ENCODE peak calls at places on chromosomes 12 and 14, in four cellular contexts. X, U, K and T are unnamed samples.

GRCh38 chr14:103624860-103625259 is 4.2 kb upstream of the KLC1 start:
- DNase-seq in K (peak; percentile 73), U (no peak), X (peak; percentile 83), T (peak; percentile 93)

GRCh38 chr12:111715242-111715641 is 29.4 kb downstream of the ACAD10 start:
- DNase-seq in K (no peak), U (no peak), X (no peak), T (no peak)

GRCh38 chr12:851343-851742 is 98.2 kb downstream of the RAD52 start:
- DNase-seq in X (peak; percentile 81), U (no peak), K (peak; percentile 25), T (no peak)

GRCh38 chr14:90695997-90696681 is 120.1 kb downstream of the TTC7B start:
- DNase-seq in K (no peak), X (no peak), U (no peak), T (no peak)

GRCh38 chr14:97866664-97867063 is 1069.5 kb downstream of the VRK1 start:
- DNase-seq in K (no peak), U (no peak), X (no peak), T (no peak)

GRCh38 chr12:70393787-70394519 is 27.9 kb downstream of the KCNMB4 start:
- DNase-seq in X (peak; percentile 22), U (no peak), K (peak; percentile 73), T (no peak)

GRCh38 chr14:23539209-23539866 is 12.2 kb downstream of the ZFHX2 start:
- DNase-seq in X (peak; percentile 39), K (peak; percentile 49), U (peak; percentile 27), T (peak; percentile 15)

GRCh38 chr12:82479511-82479910 is 121.2 kb downstream of the METTL25 start:
- DNase-seq in U (no peak), K (peak; percentile 49), X (peak; percentile 52), T (no peak)

GRCh38 chr12:22529281-22530060 is 14.9 kb downstream of the C2CD5 start:
- DNase-seq in U (peak; percentile 57), K (peak; percentile 73), X (peak; percentile 22), T (peak; percentile 53)

GRCh38 chr14:67131691-67132090 is 57.5 kb upstream of the GARIN2 start:
- DNase-seq in X (no peak), U (no peak), K (no peak), T (no peak)

GRCh38 chr12:19462441-19462840 is 23.1 kb downstream of the AEBP2 start:
- DNase-seq in K (peak; percentile 58), X (no peak), U (no peak), T (no peak)

GRCh38 chr12:75890141-75890540 is 141.4 kb downstream of the PHLDA1 start:
- DNase-seq in K (peak; percentile 71), X (peak; percentile 64), U (no peak), T (peak; percentile 44)

GRCh38 chr12:124174949-124175348 is 119.9 kb upstream of the RFLNA start:
- DNase-seq in X (no peak), K (no peak), U (no peak), T (no peak)

GRCh38 chr12:11749943-11750690 is 100.6 kb downstream of the ETV6 start:
- DNase-seq in U (no peak), X (no peak), K (no peak), T (no peak)
- H3K4me3 ChIP-seq in U (no peak overlapping the region), X (no peak overlapping the region), K (no peak overlapping the region), T (no peak overlapping the region)

DNA sequence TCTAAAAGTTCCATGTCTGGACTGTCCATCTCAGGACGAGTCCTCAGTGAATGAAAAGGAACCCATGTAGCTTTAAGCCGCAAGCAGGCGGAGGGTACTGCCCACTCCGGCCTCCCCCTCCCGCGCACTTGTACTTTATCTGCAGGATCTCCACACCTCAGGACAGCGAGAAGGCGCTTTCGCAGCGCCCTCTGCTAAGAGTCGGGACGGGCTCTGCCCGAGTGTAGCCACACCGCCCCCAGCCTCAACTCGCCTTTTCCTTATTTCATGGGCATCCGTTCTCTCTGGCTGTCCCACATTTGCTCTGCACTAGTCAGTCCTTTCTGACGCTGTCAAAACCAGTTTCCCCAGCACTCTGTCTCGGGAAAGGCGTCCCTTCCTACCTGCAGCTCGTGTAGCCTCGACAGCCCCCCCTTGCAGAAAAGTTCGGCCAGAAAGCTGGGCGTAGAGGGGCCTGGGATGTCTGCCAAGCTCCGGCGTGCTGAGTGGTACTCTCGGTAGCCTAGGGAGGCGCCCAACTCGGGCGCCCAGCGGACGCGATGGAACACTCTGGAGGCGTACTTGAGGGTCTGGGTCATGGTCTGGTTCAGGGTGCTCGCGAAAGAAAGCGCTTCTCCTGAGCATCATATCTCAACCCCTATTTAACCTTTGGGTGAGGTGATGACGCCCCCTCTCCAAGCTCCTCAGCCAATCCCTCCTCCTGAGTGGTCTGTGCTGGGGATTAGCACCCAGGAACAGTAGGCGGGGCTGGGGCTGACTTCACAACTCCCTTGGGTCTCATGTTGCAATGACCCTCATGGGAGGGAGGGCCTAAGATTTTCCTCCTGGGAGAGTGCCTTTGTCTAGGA is at the start of gene CYP27B1:
- DNase-seq in K (peak; percentile 53), X (peak; percentile 16), U (no peak), T (no peak)
- H3K4me3 ChIP-seq in K (peak within 1 kb of the TSS; percentile 29), X (peak within 1 kb of the TSS; percentile 40), U (peak within 1 kb of the TSS; percentile 70), T (no peak within 1 kb of the TSS)

DNA sequence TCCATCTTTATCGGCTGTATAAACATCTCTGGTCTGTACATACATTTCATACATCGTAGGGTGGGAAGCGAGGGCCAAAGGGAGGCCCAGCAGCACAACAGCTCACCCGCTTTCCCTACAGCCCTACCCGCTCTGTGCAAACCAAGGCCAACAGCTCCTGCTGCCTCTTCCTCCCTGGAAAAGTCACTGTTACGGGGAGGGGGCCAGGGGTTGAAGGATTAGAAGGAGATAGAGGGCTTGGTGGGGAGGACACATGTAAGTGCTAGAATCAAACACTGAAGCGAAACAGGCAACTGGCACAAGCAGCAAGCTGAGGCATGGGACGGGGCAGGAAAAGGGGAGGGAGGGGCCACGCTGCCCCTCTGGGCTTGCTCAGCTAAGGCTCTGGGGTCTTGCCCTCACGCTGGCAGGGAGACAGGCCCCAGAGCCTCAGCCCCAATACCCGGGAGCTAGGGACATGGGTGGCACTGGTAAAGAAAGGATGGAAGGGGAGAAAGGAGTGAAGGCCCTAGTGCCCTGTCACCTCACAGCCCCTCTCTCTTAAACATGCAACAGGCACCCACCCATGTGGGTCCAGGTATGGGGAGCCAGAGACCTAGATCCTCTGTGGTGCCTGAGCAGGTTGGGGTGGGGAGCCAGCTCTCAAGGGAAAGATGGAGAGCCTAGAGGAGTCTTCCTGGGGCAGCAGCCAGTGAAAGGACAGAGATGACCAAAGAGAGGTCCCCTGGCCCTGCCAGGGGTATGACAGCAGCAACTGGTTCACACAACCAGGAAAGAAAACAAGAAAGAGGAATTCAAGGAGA is 14.4 kb downstream of the SPRYD3 start:
- DNase-seq in K (no peak), U (no peak), X (no peak), T (no peak)
- H3K4me3 ChIP-seq in K (no peak overlapping the region), U (no peak overlapping the region), X (no peak overlapping the region), T (no peak overlapping the region)

GRCh38 chr12:89353823-89354629 is 1.7 kb upstream of the DUSP6 start:
- DNase-seq in U (peak; percentile 55), X (peak; percentile 56), K (peak; percentile 63), T (peak; percentile 85)

GRCh38 chr12:89355243-89356068 is 3.2 kb upstream of the DUSP6 start:
- DNase-seq in X (no peak), U (no peak), K (no peak), T (no peak)

GRCh38 chr12:89357297-89357730 is 5.0 kb upstream of the DUSP6 start:
- DNase-seq in K (no peak), X (no peak), U (no peak), T (no peak)

GRCh38 chr12:89354630-89354931 is 2.3 kb upstream of the DUSP6 start:
- DNase-seq in U (no peak), K (no peak), X (no peak), T (no peak)

DNA sequence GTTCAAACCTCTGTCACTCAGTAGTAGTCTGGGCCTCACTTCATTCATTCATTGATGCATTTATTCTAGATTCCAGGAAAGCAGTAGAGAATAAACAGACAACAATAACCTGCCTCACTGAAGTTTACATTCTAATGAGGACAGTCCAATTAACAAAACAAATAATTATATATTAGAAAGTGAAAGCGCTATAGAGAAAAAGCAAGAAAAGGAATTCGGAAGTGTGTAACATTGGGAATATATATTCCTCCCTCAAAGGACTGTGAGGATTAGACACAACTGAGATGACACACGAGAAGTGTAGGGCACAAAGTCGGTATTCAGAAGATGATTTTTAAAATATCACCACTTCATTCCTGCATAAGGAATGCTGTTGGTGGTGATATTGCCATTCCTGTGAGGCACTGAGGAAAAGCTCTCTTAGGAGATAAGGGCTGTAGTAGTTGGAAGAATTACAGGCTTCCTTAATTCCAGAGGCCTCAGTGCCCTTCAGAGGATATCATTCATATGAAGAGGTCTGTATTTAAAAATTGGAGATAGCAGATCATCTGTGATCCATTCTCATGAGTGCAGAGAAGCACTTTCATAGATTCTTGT is 3.9 kb upstream of the DUSP6 start:
- DNase-seq in X (no peak), U (no peak), K (no peak), T (no peak)
- H3K4me3 ChIP-seq in X (no peak overlapping the region), U (no peak overlapping the region), K (no peak overlapping the region), T (no peak overlapping the region)

GRCh38 chr12:25977047-25977446 is 18.6 kb downstream of the RASSF8 start:
- DNase-seq in U (no peak), K (peak; percentile 93), X (peak; percentile 87), T (peak; percentile 82)

GRCh38 chr12:25981597-25981996 is 23.1 kb downstream of the RASSF8 start:
- DNase-seq in U (no peak), X (no peak), K (no peak), T (no peak)

GRCh38 chr12:25980035-25980434 is 21.6 kb downstream of the RASSF8 start:
- DNase-seq in U (no peak), K (no peak), X (no peak), T (no peak)

GRCh38 chr12:25979563-25979962 is 21.1 kb downstream of the RASSF8 start:
- DNase-seq in U (no peak), X (peak; percentile 37), K (peak; percentile 29), T (no peak)

GRCh38 chr12:25979059-25979458 is 20.6 kb downstream of the RASSF8 start:
- DNase-seq in K (no peak), U (no peak), X (peak; percentile 46), T (no peak)
- H3K4me3 ChIP-seq in K (no peak overlapping the region), U (no peak overlapping the region), X (no peak overlapping the region), T (no peak overlapping the region)

GRCh38 chr12:27709212-27709931 is 1.3 kb upstream of the MRPS35 start:
- DNase-seq in K (no peak), X (no peak), U (no peak), T (no peak)
- H3K4me3 ChIP-seq in K (no peak overlapping the region), X (peak overlapping the region; percentile 99), U (peak overlapping the region; percentile 98), T (peak overlapping the region; percentile 79)